ENCODE peak calls at places on chromosomes 16 and 17, in ten cellular contexts. E is Kasumi-1, L is stromal cell of bone marrow, U is COR-L47, K is head of caudate nucleus, W is C1 segment of cervical spinal cord, S is lower lobe of right lung, R is kidney, F is cardiac fibroblast, D is kidney tubule cell. T is an unnamed sample.

GRCh38 chr17:3766783-3767182 is 34.2 kb downstream of the ITGAE start:
- DNase-seq in E (no peak), K (no peak), U (no peak), F (no peak), D (no peak), S (no peak), W (no peak), R (peak), L (no peak), T (no peak)

GRCh38 chr17:79841369-79842135 is 2.3 kb upstream of the CBX4 start:
- DNase-seq in R (no peak), E (peak), L (no peak), W (no peak), U (no peak), S (no peak), K (no peak), D (no peak), F (no peak), T (no peak)

GRCh38 chr16:9102379-9102778 is 10.9 kb downstream of the HAPSTR1 start:
- DNase-seq in R (no peak), W (no peak), D (peak), E (peak), K (no peak), L (peak), U (no peak), S (no peak), F (peak), T (peak)

GRCh38 chr17:2253768-2254406 is 49.7 kb downstream of the SMG6 start:
- DNase-seq in L (no peak), W (no peak), E (no peak), F (peak), K (no peak), U (no peak), S (no peak), R (no peak), D (peak), T (no peak)

GRCh38 chr16:35713762-35714650 is 2254.6 kb downstream of the TP53TG3F start:
- DNase-seq in R (no peak), F (no peak), L (no peak), W (no peak), E (no peak), K (no peak), S (no peak), D (no peak), U (no peak), T (no peak)

GRCh38 chr17:29162909-29163341 is 17.3 kb downstream of the MYO18A start:
- DNase-seq in W (no peak), U (no peak), K (no peak), R (peak), E (no peak), D (no peak), S (no peak), L (no peak), F (no peak), T (no peak)

GRCh38 chr17:42920922-42921321 is 20.3 kb downstream of the G6PC1 start:
- DNase-seq in K (no peak), E (no peak), D (no peak), S (peak), W (no peak), L (no peak), U (peak), F (peak), R (no peak), T (no peak)

GRCh38 chr16:56625140-56625942 is at the start of gene MT1E:
- DNase-seq in L (no peak), S (peak), R (peak), D (peak), K (peak), E (peak), U (no peak), W (peak), F (peak), T (peak)

GRCh38 chr17:63962298-63962744 is 10.4 kb downstream of the SCN4A start:
- DNase-seq in L (no peak), S (no peak), E (no peak), F (no peak), D (no peak), W (no peak), K (no peak), U (peak), R (no peak), T (no peak)

GRCh38 chr17:8448310-8448709 is 12.6 kb downstream of the NDEL1 start:
- DNase-seq in D (no peak), S (no peak), L (no peak), F (no peak), R (no peak), W (no peak), K (no peak), U (no peak), E (no peak), T (no peak)

GRCh38 chr17:40707720-40708119 is 4.2 kb upstream of the KRT24 start:
- DNase-seq in K (no peak), D (peak), U (no peak), F (peak), L (peak), E (no peak), W (no peak), S (peak), R (peak), T (peak)

GRCh38 chr17:55344514-55344997 is 77.1 kb downstream of the MMD start:
- DNase-seq in E (no peak), R (no peak), W (no peak), S (no peak), F (no peak), L (no peak), U (no peak), K (no peak), D (no peak), T (no peak)

GRCh38 chr17:56819030-56819429 is 14.7 kb downstream of the C17orf67 start:
- DNase-seq in L (no peak), U (no peak), K (no peak), D (no peak), F (no peak), W (no peak), R (no peak), E (no peak), S (no peak), T (no peak)

GRCh38 chr17:19546289-19547065 is 12.8 kb downstream of the SLC47A1 start:
- DNase-seq in F (no peak), U (no peak), R (no peak), K (peak), L (no peak), E (peak), D (no peak), S (peak), W (no peak), T (no peak)

GRCh38 chr17:69227536-69227935 is 1.1 kb downstream of the ABCA10 start:
- DNase-seq in W (no peak), K (no peak), R (no peak), S (no peak), E (peak), F (no peak), D (no peak), L (no peak), U (no peak), T (no peak)

GRCh38 chr17:65930140-65930715 is 261.7 kb downstream of the CEP112 start:
- DNase-seq in U (no peak), F (no peak), K (no peak), W (no peak), D (no peak), S (no peak), R (no peak), L (no peak), E (no peak), T (no peak)

GRCh38 chr17:68461589-68461988 is 4.3 kb upstream of the WIPI1 start:
- DNase-seq in D (no peak), E (no peak), L (no peak), K (no peak), R (no peak), S (no peak), U (no peak), F (no peak), W (no peak), T (no peak)

GRCh38 chr16:4597174-4597573 is 17.5 kb downstream of the UBALD1 start:
- DNase-seq in W (no peak), D (peak), S (no peak), U (no peak), E (no peak), L (no peak), K (no peak), F (no peak), R (peak), T (no peak)

GRCh38 chr16:10343124-10343760 is 42.6 kb upstream of the ATF7IP2 start:
- DNase-seq in E (no peak), K (no peak), L (no peak), W (no peak), D (no peak), R (no peak), F (no peak), U (no peak), S (no peak), T (no peak)

GRCh38 chr16:85086347-85087291 is 25.7 kb downstream of the CIBAR2 start:
- DNase-seq in R (peak), D (peak), L (peak), U (peak), F (peak), K (peak), W (no peak), E (peak), S (peak), T (peak)

GRCh38 chr17:35170968-35171771 is 23.0 kb downstream of the SLC35G3 start:
- DNase-seq in K (no peak), U (no peak), E (no peak), R (no peak), D (peak), L (peak), S (no peak), F (peak), W (no peak), T (peak)

GRCh38 chr16:73047536-73048291 is at the start of gene ZFHX3:
- DNase-seq in R (peak), F (peak), E (peak), W (no peak), S (peak), L (no peak), U (peak), D (peak), K (peak), T (peak)

GRCh38 chr17:81108220-81108619 is 57.1 kb upstream of the PVALEF start:
- DNase-seq in R (no peak), U (no peak), E (no peak), D (no peak), L (no peak), F (no peak), S (no peak), K (no peak), W (no peak), T (no peak)

GRCh38 chr16:20073203-20074088 is at the start of gene GPR139:
- DNase-seq in L (no peak), E (no peak), U (no peak), W (no peak), R (peak), S (no peak), D (no peak), K (peak), F (no peak), T (no peak)

GRCh38 chr17:82787081-82787848 is 35.4 kb downstream of the TBCD start:
- DNase-seq in W (no peak), K (peak), S (no peak), E (no peak), D (no peak), L (peak), F (no peak), U (no peak), R (no peak), T (no peak)

GRCh38 chr16:88875703-88876234 is 9.3 kb upstream of the PABPN1L start:
- DNase-seq in E (no peak), L (no peak), S (no peak), R (no peak), K (no peak), F (no peak), U (no peak), D (no peak), W (no peak), T (no peak)

GRCh38 chr17:17872468-17873345 is 35.9 kb upstream of the SREBF1 start:
- DNase-seq in D (no peak), R (no peak), K (no peak), L (no peak), E (no peak), S (no peak), W (no peak), F (peak), U (no peak), T (peak)

GRCh38 chr17:81049973-81050551 is 15.1 kb downstream of the BAIAP2 start:
- DNase-seq in R (peak), D (peak), U (no peak), K (no peak), E (no peak), S (peak), L (no peak), W (no peak), F (no peak), T (peak)

GRCh38 chr16:47716571-47716970 is 255.4 kb downstream of the PHKB start:
- DNase-seq in F (no peak), W (no peak), D (no peak), L (no peak), R (no peak), S (no peak), E (no peak), U (no peak), K (no peak), T (no peak)

T was measured in ELR.